ENCODE peak calls at places on chromosomes 11 and 22, in six cellular contexts. C is spleen, H is islet precursor cell, N is PC-3, P is PC-9, D is left ventricle myocardium inferior. Y is an unnamed sample.

GRCh38 chr11:117096140-117096972 is 1.9 kb downstream of the SIK3 start:
- DNase-seq in D (no peak), N (no peak), P (no peak), H (peak), C (no peak), Y (no peak)

GRCh38 chr22:34225278-34225677 is 305.0 kb upstream of the LARGE1 start:
- DNase-seq in P (no peak), N (no peak), D (no peak), C (no peak), H (no peak), Y (no peak)

GRCh38 chr11:131025020-131025419 is 108.7 kb upstream of the SNX19 start:
- DNase-seq in H (peak), C (no peak), P (no peak), N (peak), D (no peak), Y (no peak)

GRCh38 chr11:106399624-106400023 is 322.2 kb downstream of the AASDHPPT start:
- DNase-seq in P (no peak), H (no peak), D (no peak), C (no peak), N (no peak), Y (no peak)

GRCh38 chr11:19903620-19904069 is 191.0 kb downstream of the NAV2 start:
- DNase-seq in C (no peak), H (peak), P (no peak), N (peak), D (peak), Y (peak)

GRCh38 chr11:114163231-114163631 is 103.7 kb downstream of the ZBTB16 start:
- DNase-seq in C (no peak), D (no peak), P (no peak), N (peak), H (no peak), Y (no peak)

GRCh38 chr11:62124186-62125113 is 639 bp downstream of the INCENP start:
- DNase-seq in N (peak), C (no peak), P (peak), D (peak), H (peak), Y (no peak)

GRCh38 chr22:44329179-44329796 is 16.5 kb upstream of the SHISAL1 start:
- DNase-seq in N (peak), H (peak), D (no peak), P (peak), C (no peak), Y (no peak)

GRCh38 chr11:73317373-73317772 is 9.3 kb downstream of the ARHGEF17 start:
- DNase-seq in H (no peak), D (peak), P (no peak), C (no peak), N (no peak), Y (no peak)

GRCh38 chr11:102722804-102723203 is 1.9 kb downstream of the MMP8 start:
- DNase-seq in P (no peak), D (no peak), H (no peak), N (no peak), C (no peak), Y (no peak)

GRCh38 chr11:65442952-65443351 is 20.4 kb downstream of the NEAT1 start:
- DNase-seq in C (no peak), N (peak), P (no peak), H (no peak), D (no peak), Y (no peak)

GRCh38 chr11:130629039-130629438 is 180.6 kb downstream of the ADAMTS15 start:
- DNase-seq in H (peak), D (no peak), P (no peak), N (peak), C (no peak), Y (no peak)

GRCh38 chr11:2395211-2395730 is 5.3 kb upstream of the TSSC4 start:
- DNase-seq in H (no peak), D (no peak), C (no peak), N (no peak), P (no peak), Y (no peak)

GRCh38 chr11:5521540-5521939 is 5.0 kb upstream of the UBQLNL start:
- DNase-seq in P (no peak), H (no peak), C (no peak), N (peak), D (no peak), Y (no peak)

GRCh38 chr11:17839973-17840611 is 105.5 kb downstream of the KCNC1 start:
- DNase-seq in C (no peak), P (no peak), H (no peak), N (peak), D (no peak), Y (no peak)

GRCh38 chr11:94544832-94545640 is 1.3 kb downstream of the FUT4 start:
- DNase-seq in N (no peak), C (peak), H (peak), D (peak), P (no peak), Y (no peak)

GRCh38 chr11:125402436-125402835 is 93.6 kb downstream of the FEZ1 start:
- DNase-seq in D (no peak), P (no peak), H (no peak), C (peak), N (peak), Y (no peak)

GRCh38 chr22:50136431-50137047 is 34.0 kb upstream of the PANX2 start:
- DNase-seq in C (no peak), D (no peak), P (no peak), H (no peak), N (no peak), Y (no peak)

GRCh38 chr22:35783943-35784614 is 66.4 kb downstream of the APOL5 start:
- DNase-seq in C (no peak), H (no peak), P (peak), D (no peak), N (peak), Y (no peak)

GRCh38 chr11:85086511-85087284 is 540.4 kb downstream of the DLG2 start:
- DNase-seq in C (no peak), D (no peak), N (peak), P (peak), H (no peak), Y (no peak)

GRCh38 chr11:69369945-69370344 is 76.0 kb downstream of the MYEOV start:
- DNase-seq in N (no peak), D (no peak), P (no peak), H (no peak), C (no peak), Y (no peak)

GRCh38 chr22:44031111-44031963 is 7.2 kb downstream of the PARVB start:
- DNase-seq in P (no peak), N (no peak), H (no peak), C (no peak), D (no peak), Y (no peak)

GRCh38 chr11:64226507-64227051 is 505 bp downstream of the NUDT22 start:
- DNase-seq in C (peak), H (no peak), P (peak), N (peak), D (peak), Y (no peak)

GRCh38 chr11:108501396-108501795 is 3.2 kb upstream of the POGLUT3 start:
- DNase-seq in H (no peak), C (no peak), N (peak), D (no peak), P (no peak), Y (no peak)

GRCh38 chr22:38136607-38137006 is 26.1 kb upstream of the BAIAP2L2 start:
- DNase-seq in P (no peak), C (no peak), H (no peak), N (no peak), D (no peak), Y (no peak)